ENCODE peak calls at places on chromosomes 2 and 18, in six cellular contexts. One of them, this sample, is unnamed.

GRCh38 chr2:55150834-55151233 is 81.3 kb downstream of the CLHC1 start:
- DNase-seq in adrenal gland: no peak
- DNase-seq in tibial nerve: no peak
- DNase-seq in esophagus muscularis mucosa: no peak
- DNase-seq in NB4: peak
- DNase-seq in A549: no peak
- DNase-seq in this sample: no peak

GRCh38 chr2:152354909-152355308 is 19.9 kb downstream of the FMNL2 start:
- DNase-seq in adrenal gland: no peak
- DNase-seq in tibial nerve: no peak
- DNase-seq in esophagus muscularis mucosa: no peak
- DNase-seq in NB4: no peak
- DNase-seq in A549: no peak
- DNase-seq in this sample: no peak

GRCh38 chr18:48340502-48340901 is 68.7 kb downstream of the ZBTB7C start:
- DNase-seq in adrenal gland: no peak
- DNase-seq in tibial nerve: no peak
- DNase-seq in esophagus muscularis mucosa: no peak
- DNase-seq in NB4: no peak
- DNase-seq in A549: no peak
- DNase-seq in this sample: no peak

GRCh38 chr2:54208364-54209240 is 47.4 kb downstream of the TSPYL6 start:
- DNase-seq in adrenal gland: no peak
- DNase-seq in tibial nerve: no peak
- DNase-seq in esophagus muscularis mucosa: no peak
- DNase-seq in NB4: no peak
- DNase-seq in A549: no peak
- DNase-seq in this sample: peak

GRCh38 chr2:181153886-181154285 is 173.5 kb downstream of the UBE2E3 start:
- DNase-seq in adrenal gland: no peak
- DNase-seq in tibial nerve: no peak
- DNase-seq in esophagus muscularis mucosa: no peak
- DNase-seq in NB4: no peak
- DNase-seq in A549: no peak
- DNase-seq in this sample: no peak

GRCh38 chr2:172998547-172998946 is 77.1 kb upstream of the MAP3K20 start:
- DNase-seq in adrenal gland: no peak
- DNase-seq in tibial nerve: no peak
- DNase-seq in esophagus muscularis mucosa: no peak
- DNase-seq in NB4: no peak
- DNase-seq in A549: no peak
- DNase-seq in this sample: no peak

GRCh38 chr2:200379481-200380120 is 73.1 kb downstream of the SPATS2L start:
- DNase-seq in adrenal gland: no peak
- DNase-seq in tibial nerve: no peak
- DNase-seq in esophagus muscularis mucosa: no peak
- DNase-seq in NB4: no peak
- DNase-seq in A549: no peak
- DNase-seq in this sample: no peak

GRCh38 chr2:135600915-135601314 is 69.6 kb downstream of the R3HDM1 start:
- DNase-seq in adrenal gland: no peak
- DNase-seq in tibial nerve: no peak
- DNase-seq in esophagus muscularis mucosa: no peak
- DNase-seq in NB4: peak
- DNase-seq in A549: no peak
- DNase-seq in this sample: peak

GRCh38 chr2:26458365-26459042 is 19.4 kb downstream of the OTOF start:
- DNase-seq in adrenal gland: no peak
- DNase-seq in tibial nerve: no peak
- DNase-seq in esophagus muscularis mucosa: no peak
- DNase-seq in NB4: no peak
- DNase-seq in A549: no peak
- DNase-seq in this sample: no peak

GRCh38 chr2:237256845-237257244 is 157.1 kb downstream of the COL6A3 start:
- DNase-seq in adrenal gland: no peak
- DNase-seq in tibial nerve: no peak
- DNase-seq in esophagus muscularis mucosa: no peak
- DNase-seq in NB4: no peak
- DNase-seq in A549: no peak
- DNase-seq in this sample: peak

GRCh38 chr18:69936191-69936558 is 11.5 kb downstream of the CD226 start:
- DNase-seq in adrenal gland: peak
- DNase-seq in tibial nerve: no peak
- DNase-seq in esophagus muscularis mucosa: no peak
- DNase-seq in NB4: no peak
- DNase-seq in A549: no peak
- DNase-seq in this sample: no peak

GRCh38 chr2:226717719-226718118 is 81.9 kb downstream of the IRS1 start:
- DNase-seq in adrenal gland: no peak
- DNase-seq in tibial nerve: no peak
- DNase-seq in esophagus muscularis mucosa: peak
- DNase-seq in NB4: no peak
- DNase-seq in A549: no peak
- DNase-seq in this sample: no peak

GRCh38 chr18:3653859-3654441 is 204.0 kb downstream of the TGIF1 start:
- DNase-seq in adrenal gland: peak
- DNase-seq in tibial nerve: no peak
- DNase-seq in esophagus muscularis mucosa: no peak
- DNase-seq in NB4: no peak
- DNase-seq in A549: no peak
- DNase-seq in this sample: no peak

GRCh38 chr2:141878016-141878415 is 252.8 kb downstream of the LRP1B start:
- DNase-seq in adrenal gland: no peak
- DNase-seq in tibial nerve: no peak
- DNase-seq in esophagus muscularis mucosa: no peak
- DNase-seq in NB4: no peak
- DNase-seq in A549: no peak
- DNase-seq in this sample: no peak

DNA sequence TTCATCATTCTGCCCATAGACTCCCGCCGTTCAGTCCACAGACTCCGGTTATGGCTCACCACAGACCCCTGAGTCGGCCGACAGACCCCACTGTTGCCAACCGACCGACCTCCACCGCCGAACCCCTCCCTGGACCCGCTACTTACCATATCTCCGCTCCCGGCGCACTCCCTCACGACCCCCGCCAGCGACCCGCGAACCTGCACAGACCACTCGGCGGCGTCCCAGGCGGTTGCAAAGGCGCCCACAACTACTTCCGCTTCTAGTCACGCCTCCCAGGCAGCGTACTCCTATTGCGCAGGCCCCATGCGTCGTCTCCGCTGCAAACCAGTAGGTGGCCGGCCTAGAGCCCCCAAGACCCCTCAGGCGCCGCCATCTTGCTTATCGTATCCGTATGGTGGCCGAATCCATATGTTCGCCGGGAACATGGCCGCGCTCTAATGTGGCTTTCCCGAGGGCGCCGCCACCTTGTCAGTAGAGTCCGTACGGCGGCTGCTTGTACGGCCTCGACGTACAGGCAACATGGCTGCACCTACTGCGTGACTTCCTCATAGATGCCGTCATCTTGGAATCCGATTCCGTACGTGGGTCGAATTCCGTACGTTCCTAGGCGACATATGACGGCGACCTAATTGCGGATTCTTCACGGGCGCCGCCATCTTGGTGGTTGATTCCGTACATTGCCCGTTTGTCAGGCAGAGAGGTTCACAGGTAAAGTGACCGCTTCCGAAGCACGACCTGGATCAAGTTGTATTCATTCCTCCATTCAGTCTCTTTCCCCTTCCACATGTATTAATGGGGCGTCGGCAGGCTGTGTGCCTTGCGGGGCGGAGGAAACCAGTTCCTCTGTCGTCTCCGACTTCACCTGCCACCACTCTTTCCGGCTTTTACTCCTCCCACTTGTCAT is at the start of gene CXXC1:
- DNase-seq in adrenal gland: peak
- DNase-seq in tibial nerve: peak
- DNase-seq in esophagus muscularis mucosa: peak
- DNase-seq in NB4: peak
- DNase-seq in A549: peak
- DNase-seq in this sample: peak
- TF ChIP-seq POLR2A in adrenal gland: peak
- TF ChIP-seq POLR2A in tibial nerve: peak
- TF ChIP-seq POLR2A in esophagus muscularis mucosa: no peak
- TF ChIP-seq POLR2A in NB4: peak
- TF ChIP-seq POLR2A in A549: peak
- TF ChIP-seq POLR2A in this sample: no peak

GRCh38 chr2:96907405-96908041 is 37.6 kb upstream of the SEMA4C start:
- DNase-seq in adrenal gland: peak
- DNase-seq in tibial nerve: peak
- DNase-seq in esophagus muscularis mucosa: peak
- DNase-seq in NB4: no peak
- DNase-seq in A549: no peak
- DNase-seq in this sample: peak
- TF ChIP-seq POLR2A in adrenal gland: no peak
- TF ChIP-seq POLR2A in tibial nerve: peak
- TF ChIP-seq POLR2A in esophagus muscularis mucosa: no peak
- TF ChIP-seq POLR2A in NB4: no peak
- TF ChIP-seq POLR2A in A549: no peak
- TF ChIP-seq POLR2A in this sample: no peak

GRCh38 chr2:207928079-207928478 is 97.2 kb downstream of the PLEKHM3 start:
- DNase-seq in adrenal gland: no peak
- DNase-seq in tibial nerve: no peak
- DNase-seq in esophagus muscularis mucosa: no peak
- DNase-seq in NB4: no peak
- DNase-seq in A549: no peak
- DNase-seq in this sample: no peak

GRCh38 chr2:207929923-207930322 is 95.4 kb downstream of the PLEKHM3 start:
- DNase-seq in adrenal gland: no peak
- DNase-seq in tibial nerve: no peak
- DNase-seq in esophagus muscularis mucosa: no peak
- DNase-seq in NB4: no peak
- DNase-seq in A549: no peak
- DNase-seq in this sample: no peak

GRCh38 chr2:207933396-207934045 is 91.8 kb downstream of the PLEKHM3 start:
- DNase-seq in adrenal gland: no peak
- DNase-seq in tibial nerve: no peak
- DNase-seq in esophagus muscularis mucosa: no peak
- DNase-seq in NB4: no peak
- DNase-seq in A549: no peak
- DNase-seq in this sample: no peak

GRCh38 chr2:207934720-207935119 is 90.6 kb downstream of the PLEKHM3 start:
- DNase-seq in adrenal gland: no peak
- DNase-seq in tibial nerve: no peak
- DNase-seq in esophagus muscularis mucosa: no peak
- DNase-seq in NB4: peak
- DNase-seq in A549: no peak
- DNase-seq in this sample: no peak

DNA sequence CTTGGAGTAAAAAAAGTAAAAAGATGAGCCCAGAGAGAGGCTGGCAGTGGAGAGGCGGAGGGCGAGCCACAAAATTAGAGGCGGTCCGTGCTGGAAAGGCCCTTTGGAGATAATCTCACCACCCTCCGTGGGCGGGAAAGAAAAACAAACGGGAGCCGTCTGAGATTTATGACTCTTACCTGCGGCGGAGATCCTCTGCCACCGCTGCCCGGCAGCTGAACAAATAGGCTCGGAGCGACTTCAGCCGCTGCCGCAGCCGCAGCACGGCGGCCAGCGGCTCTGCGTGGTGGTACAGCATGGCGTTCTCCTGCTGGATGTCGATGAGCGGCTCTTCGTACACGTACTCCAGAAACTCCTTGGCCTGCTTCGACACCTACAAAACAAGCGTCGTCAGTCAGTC is 94.6 kb downstream of the PLEKHM3 start:
- DNase-seq in adrenal gland: peak
- DNase-seq in tibial nerve: no peak
- DNase-seq in esophagus muscularis mucosa: no peak
- DNase-seq in NB4: no peak
- DNase-seq in A549: no peak
- DNase-seq in this sample: no peak
- TF ChIP-seq POLR2A in adrenal gland: peak
- TF ChIP-seq POLR2A in tibial nerve: no peak
- TF ChIP-seq POLR2A in esophagus muscularis mucosa: no peak
- TF ChIP-seq POLR2A in NB4: no peak
- TF ChIP-seq POLR2A in A549: no peak
- TF ChIP-seq POLR2A in this sample: no peak

DNA sequence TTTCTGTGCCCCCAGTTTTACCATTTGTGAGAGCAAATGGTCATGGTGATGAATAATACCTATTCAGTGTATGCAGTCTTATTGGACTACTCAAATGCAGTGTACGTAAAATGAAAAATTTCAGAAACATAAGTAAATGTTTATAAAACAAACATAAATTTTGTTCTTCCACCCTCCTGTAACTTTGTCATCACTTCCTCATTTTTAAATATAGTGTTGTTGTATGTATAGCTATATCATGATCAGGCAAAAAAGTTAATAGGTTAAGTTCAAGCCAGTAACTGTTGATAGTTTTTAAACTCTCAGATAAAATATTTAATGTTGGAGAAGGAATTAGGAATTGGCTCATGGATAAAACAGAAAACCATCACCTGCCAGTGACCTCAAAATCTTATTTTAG is 93.2 kb downstream of the KLF7 start:
- DNase-seq in adrenal gland: no peak
- DNase-seq in tibial nerve: no peak
- DNase-seq in esophagus muscularis mucosa: no peak
- DNase-seq in NB4: no peak
- DNase-seq in A549: no peak
- DNase-seq in this sample: no peak
- TF ChIP-seq POLR2A in adrenal gland: no peak
- TF ChIP-seq POLR2A in tibial nerve: no peak
- TF ChIP-seq POLR2A in esophagus muscularis mucosa: no peak
- TF ChIP-seq POLR2A in NB4: no peak
- TF ChIP-seq POLR2A in A549: no peak
- TF ChIP-seq POLR2A in this sample: no peak

GRCh38 chr2:189762229-189762550 is 402 bp downstream of the OSGEPL1 start:
- DNase-seq in adrenal gland: no peak
- DNase-seq in tibial nerve: no peak
- DNase-seq in esophagus muscularis mucosa: no peak
- DNase-seq in NB4: no peak
- DNase-seq in A549: no peak
- DNase-seq in this sample: no peak

GRCh38 chr2:189763908-189764661 is 1.5 kb upstream of the OSGEPL1 start:
- DNase-seq in adrenal gland: peak
- DNase-seq in tibial nerve: no peak
- DNase-seq in esophagus muscularis mucosa: no peak
- DNase-seq in NB4: peak
- DNase-seq in A549: no peak
- DNase-seq in this sample: peak

DNA sequence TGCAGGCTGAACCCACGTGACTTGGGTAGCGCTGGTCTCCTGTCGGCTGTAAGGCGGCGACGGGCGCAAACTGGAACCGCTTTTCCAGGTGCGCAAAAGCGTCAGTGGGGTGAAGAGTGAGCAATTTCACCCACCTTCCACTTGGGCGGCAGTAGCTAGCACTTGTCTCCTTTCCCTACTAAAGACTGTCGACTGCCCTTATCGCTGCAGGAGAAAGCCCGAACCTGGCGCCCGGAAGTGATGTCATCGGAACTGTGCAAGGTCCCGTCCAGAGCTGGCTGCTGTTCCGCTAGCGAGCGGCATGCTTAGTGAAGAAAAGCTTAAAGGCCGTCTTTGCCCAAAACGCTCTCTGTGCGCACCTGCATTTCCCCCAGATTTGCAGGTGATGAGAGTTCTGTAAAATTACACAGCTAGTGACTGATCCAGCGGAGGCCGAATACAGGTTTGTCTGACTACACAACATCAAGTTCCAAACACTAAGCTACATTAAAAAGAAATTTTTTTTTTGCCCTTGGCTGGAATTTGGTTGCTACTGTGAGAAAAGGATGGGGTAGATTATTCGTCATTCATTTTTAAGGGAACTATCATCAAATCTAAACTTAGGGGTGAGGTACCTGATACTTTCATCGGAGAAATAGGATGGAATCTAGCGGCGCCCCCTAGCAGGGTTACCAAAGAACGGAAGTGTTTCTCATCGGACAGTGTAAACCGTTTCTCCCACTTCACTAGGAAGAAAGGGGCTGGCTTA is at the start of gene OSGEPL1:
- DNase-seq in adrenal gland: peak
- DNase-seq in tibial nerve: peak
- DNase-seq in esophagus muscularis mucosa: peak
- DNase-seq in NB4: peak
- DNase-seq in A549: peak
- DNase-seq in this sample: peak
- TF ChIP-seq POLR2A in adrenal gland: peak
- TF ChIP-seq POLR2A in tibial nerve: peak
- TF ChIP-seq POLR2A in esophagus muscularis mucosa: no peak
- TF ChIP-seq POLR2A in NB4: peak
- TF ChIP-seq POLR2A in A549: peak
- TF ChIP-seq POLR2A in this sample: peak

This sample was measured in IMR-90.